ENCODE peak calls at places on chromosomes 16 and 17, in seven cellular contexts. T is adipocyte; Z is HL-60; J is cardiac muscle cell; Q is heart left ventricle; C is CD8-positive, alpha-beta memory T cell; L is spleen. M is an unnamed sample.
A peak's percentile ranks its signal among the peaks of the same experiment; 100 is the strongest.

GRCh38 chr17:64118452-64118979 is 11.4 kb downstream of the ERN1 start:
- DNase-seq in C (no peak), Q (peak; percentile 44), J (peak; percentile 52), L (no peak), T (peak; percentile 36), Z (peak; percentile 47), M (no peak)

GRCh38 chr17:42518755-42519545 is 17.1 kb upstream of the NAGLU start:
- DNase-seq in C (no peak), T (peak; percentile 52), Q (peak; percentile 80), J (peak; percentile 77), Z (no peak), L (peak; percentile 76), M (peak; percentile 15)

GRCh38 chr16:4649744-4650442 is 25.3 kb downstream of the MGRN1 start:
- DNase-seq in L (no peak), C (no peak), Q (no peak), T (no peak), J (no peak), Z (no peak), M (no peak)

GRCh38 chr16:27430923-27431484 is 29.0 kb downstream of the IL21R start:
- DNase-seq in Z (no peak), T (no peak), C (no peak), Q (no peak), L (peak; percentile 71), J (peak; percentile 26), M (no peak)

GRCh38 chr17:80872999-80873951 is 118.4 kb upstream of the CHMP6 start:
- DNase-seq in Z (no peak), T (peak; percentile 49), C (no peak), Q (peak; percentile 53), L (peak; percentile 20), J (no peak), M (no peak)

GRCh38 chr16:57601801-57602478 is 26.5 kb upstream of the ADGRG1 start:
- DNase-seq in T (no peak), Z (no peak), L (no peak), C (peak; percentile 80), J (peak; percentile 29), Q (no peak), M (no peak)

GRCh38 chr17:57939797-57940196 is 15.4 kb downstream of the CUEDC1 start:
- DNase-seq in J (no peak), C (no peak), T (no peak), Q (peak; percentile 47), Z (peak; percentile 73), L (peak; percentile 94), M (no peak)

GRCh38 chr17:41697122-41697962 is 8.7 kb downstream of the EIF1 start:
- DNase-seq in T (peak; percentile 51), Q (peak; percentile 74), Z (no peak), J (peak; percentile 85), L (no peak), C (no peak), M (peak; percentile 29)

GRCh38 chr17:66760324-66760723 is 74.6 kb upstream of the CACNG5 start:
- DNase-seq in Z (no peak), C (no peak), L (no peak), J (no peak), Q (no peak), T (no peak), M (no peak)

GRCh38 chr17:45264988-45265387 is 3.1 kb upstream of the SPATA32 start:
- DNase-seq in Q (no peak), T (no peak), L (no peak), J (no peak), Z (no peak), C (no peak), M (no peak)

GRCh38 chr17:29504711-29505110 is 62.1 kb downstream of the ABHD15 start:
- DNase-seq in Z (no peak), T (peak; percentile 75), Q (no peak), J (peak; percentile 52), C (no peak), L (no peak), M (no peak)

GRCh38 chr17:62892870-62893338 is 73.1 kb upstream of the TANC2 start:
- DNase-seq in T (peak; percentile 74), Q (peak; percentile 54), J (peak; percentile 79), L (peak; percentile 77), Z (peak; percentile 63), C (peak; percentile 11), M (no peak)

GRCh38 chr17:68592667-68593330 is 8.4 kb downstream of the FAM20A start:
- DNase-seq in Q (no peak), J (no peak), Z (no peak), C (no peak), T (peak; percentile 55), L (no peak), M (no peak)

GRCh38 chr17:13253746-13254410 is 236.1 kb upstream of the ELAC2 start:
- DNase-seq in Q (no peak), C (no peak), Z (no peak), T (no peak), L (no peak), J (no peak), M (no peak)

GRCh38 chr16:53726625-53727024 is 22.7 kb downstream of the FTO start:
- DNase-seq in T (peak; percentile 46), J (no peak), L (no peak), C (no peak), Q (no peak), Z (no peak), M (no peak)

GRCh38 chr16:77435240-77435819 is 496 bp upstream of the ADAMTS18 start:
- DNase-seq in Q (no peak), L (no peak), T (no peak), J (no peak), Z (no peak), C (no peak), M (no peak)

GRCh38 chr16:57994778-57995177 is 5.7 kb downstream of the ZNF319 start:
- DNase-seq in J (peak; percentile 54), L (peak; percentile 92), Z (no peak), C (peak; percentile 45), T (peak; percentile 40), Q (peak; percentile 76), M (peak; percentile 81)

GRCh38 chr17:29847118-29847517 is 82.9 kb downstream of the SSH2 start:
- DNase-seq in L (no peak), Z (no peak), J (no peak), C (no peak), T (no peak), Q (no peak), M (no peak)

GRCh38 chr16:22293137-22294106 is 3.8 kb upstream of the POLR3E start:
- DNase-seq in L (peak; percentile 6), T (no peak), J (no peak), Z (no peak), Q (no peak), C (no peak), M (no peak)

GRCh38 chr17:5541610-5542202 is 42.6 kb downstream of the NLRP1 start:
- DNase-seq in Z (no peak), L (no peak), Q (no peak), C (no peak), J (no peak), T (no peak), M (no peak)

GRCh38 chr17:57993471-57994365 is 5.7 kb upstream of the VEZF1 start:
- DNase-seq in T (no peak), C (no peak), Z (no peak), Q (no peak), J (no peak), L (no peak), M (no peak)

GRCh38 chr17:32769846-32770245 is 107.1 kb downstream of the MYO1D start:
- DNase-seq in T (no peak), Z (no peak), C (no peak), J (no peak), Q (no peak), L (no peak), M (no peak)

GRCh38 chr17:64739316-64740058 is 77.4 kb upstream of the SMURF2 start:
- DNase-seq in L (no peak), J (peak; percentile 44), Z (no peak), T (peak; percentile 64), C (no peak), Q (no peak), M (no peak)

GRCh38 chr16:50259334-50260205 is 6.8 kb upstream of the ADCY7 start:
- DNase-seq in J (peak; percentile 66), L (peak; percentile 72), Q (peak; percentile 66), Z (no peak), T (no peak), C (no peak), M (peak; percentile 61)
- H3K4me3 ChIP-seq in J (no peak overlapping the region), L (peak overlapping the region; percentile 22), Q (no peak overlapping the region), Z (no peak overlapping the region), T (peak overlapping the region; percentile 7), C (no peak overlapping the region), M (no peak overlapping the region)

DNA sequence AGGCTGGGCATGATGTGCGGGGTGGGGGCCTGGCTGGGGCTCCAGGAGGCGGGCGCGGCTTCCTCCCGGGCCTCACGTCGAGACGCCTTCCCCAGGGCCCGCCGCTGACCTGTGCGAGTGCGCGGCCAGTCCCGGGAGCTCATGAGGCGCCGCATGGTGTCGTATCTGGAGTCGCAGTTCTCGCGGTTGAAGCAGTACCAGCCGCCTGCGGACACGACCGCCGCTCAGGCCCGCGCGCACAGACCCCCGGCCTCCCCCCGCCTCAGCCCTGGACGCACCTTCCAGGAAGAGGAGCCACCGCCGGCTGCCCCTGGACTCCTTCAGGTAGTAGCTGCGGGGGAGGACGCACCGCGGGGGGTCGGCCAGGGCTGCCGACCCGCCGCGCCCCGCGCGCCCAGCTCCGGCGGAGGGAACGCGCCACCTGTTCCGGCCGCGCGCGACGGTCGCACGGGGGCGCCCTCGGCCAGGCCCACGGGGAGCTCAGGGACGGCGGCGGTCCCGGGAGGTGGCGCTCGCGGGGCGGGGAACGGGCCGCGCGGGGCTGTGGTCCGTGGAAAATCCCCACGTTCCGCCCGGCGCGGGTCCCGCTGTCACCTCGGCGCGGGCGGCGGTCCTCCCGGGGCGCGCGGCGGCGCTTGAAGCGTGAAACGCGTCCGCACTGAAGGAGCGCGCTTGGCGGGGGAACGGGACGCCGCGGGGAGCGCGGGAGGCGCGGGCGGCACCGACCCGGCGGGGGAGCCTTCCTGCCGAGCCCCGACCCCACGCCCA is 1.4 kb downstream of the NOTUM start:
- DNase-seq in L (peak; percentile 95), Z (peak; percentile 54), T (peak; percentile 87), J (peak; percentile 57), Q (peak; percentile 67), C (peak; percentile 80), M (peak; percentile 74)
- H3K4me3 ChIP-seq in L (peak overlapping the region; percentile 75), Z (peak overlapping the region; percentile 31), T (peak overlapping the region; percentile 27), J (peak overlapping the region; percentile 30), Q (peak overlapping the region; percentile 40), C (no peak overlapping the region), M (peak overlapping the region; percentile 37)

DNA sequence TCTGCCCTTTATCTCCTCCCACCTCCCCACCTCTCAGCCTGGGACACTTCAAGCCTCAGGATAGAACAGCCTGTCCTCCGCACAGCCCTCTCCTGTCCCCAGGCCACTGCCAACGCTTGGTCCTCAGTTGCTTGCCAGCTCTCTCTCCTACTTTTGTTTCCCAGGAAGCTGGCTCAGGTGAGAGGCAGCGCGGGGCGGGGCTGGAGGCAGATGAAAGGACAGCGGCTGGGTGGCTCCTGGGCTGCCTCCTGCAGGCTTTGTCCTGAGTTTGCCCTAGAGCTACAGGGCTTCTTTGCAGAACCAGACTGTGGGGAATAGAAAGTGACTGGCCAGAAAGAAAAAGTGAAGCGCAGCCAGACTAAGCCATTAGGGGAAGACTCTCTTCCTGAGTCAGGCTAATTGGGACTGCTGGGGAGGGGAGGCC is 48.2 kb upstream of the CDC42EP4 start:
- DNase-seq in C (no peak), J (no peak), L (no peak), Q (peak; percentile 72), T (no peak), Z (no peak), M (no peak)
- H3K4me3 ChIP-seq in C (no peak overlapping the region), J (no peak overlapping the region), L (no peak overlapping the region), Q (no peak overlapping the region), T (no peak overlapping the region), Z (no peak overlapping the region), M (no peak overlapping the region)

DNA sequence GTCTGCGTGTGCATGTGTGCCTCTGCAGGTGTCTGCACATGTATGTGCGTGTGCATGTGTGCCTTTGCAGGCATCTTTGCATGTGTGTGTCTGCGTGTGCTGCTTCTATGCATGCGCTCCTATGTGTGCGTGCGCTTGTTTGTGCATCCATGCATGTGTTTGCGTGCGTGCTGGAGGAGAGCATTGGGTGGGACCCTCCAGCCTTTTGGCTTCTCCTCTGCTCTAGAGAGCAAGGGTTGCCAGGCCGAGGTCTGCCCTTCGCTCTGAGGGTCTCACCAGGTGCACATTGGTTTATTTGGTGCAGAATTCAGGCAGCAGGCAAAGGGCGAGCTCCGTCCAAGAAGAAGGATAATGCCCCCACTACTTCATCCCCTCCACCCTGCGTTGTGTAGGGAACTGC is 1.1 kb upstream of the RAB40B start:
- DNase-seq in J (no peak), Q (peak; percentile 18), T (no peak), Z (no peak), L (no peak), C (no peak), M (no peak)
- H3K4me3 ChIP-seq in J (peak overlapping the region; percentile 53), Q (peak overlapping the region; percentile 70), T (peak overlapping the region; percentile 83), Z (no peak overlapping the region), L (peak overlapping the region; percentile 88), C (peak overlapping the region; percentile 67), M (no peak overlapping the region)

M was measured in HAP-1.